ENCODE peak calls at places on chromosomes 5 and 9, in four cellular contexts. Y is CD8-positive, alpha-beta T cell; W is prostate gland; I is choroid plexus epithelial cell. N is an unnamed sample.

GRCh38 chr5:173302546-173303155 is 25.6 kb downstream of the STC2 start:
- DNase-seq in Y (no peak), W (no peak), I (peak), N (no peak)

GRCh38 chr5:72955143-72955767 is 586 bp upstream of the FCHO2 start:
- DNase-seq in Y (no peak), W (no peak), I (peak), N (peak)

GRCh38 chr5:172438304-172438652 is 16.0 kb downstream of the SH3PXD2B start:
- DNase-seq in Y (no peak), W (no peak), I (no peak), N (no peak)

GRCh38 chr5:72244862-72245371 is 75.1 kb downstream of the MRPS27 start:
- DNase-seq in Y (no peak), W (no peak), I (peak), N (no peak)

GRCh38 chr5:146744358-146744757 is 134.2 kb downstream of the PPP2R2B start:
- DNase-seq in Y (no peak), W (no peak), I (peak), N (no peak)

GRCh38 chr5:153222956-153223355 is 267.5 kb upstream of the GRIA1 start:
- DNase-seq in Y (no peak), W (no peak), I (peak), N (no peak)

GRCh38 chr5:132419517-132420468 is 50.3 kb downstream of the SLC22A5 start:
- DNase-seq in Y (peak), W (peak), I (peak), N (peak)

GRCh38 chr9:112473986-112474385 is 12.6 kb upstream of the KIAA1958 start:
- DNase-seq in Y (no peak), W (no peak), I (no peak), N (no peak)

GRCh38 chr9:95087659-95088242 is 229.8 kb downstream of the FANCC start:
- DNase-seq in Y (no peak), W (no peak), I (peak), N (no peak)

GRCh38 chr9:12666813-12667212 is 26.4 kb upstream of the TYRP1 start:
- DNase-seq in Y (no peak), W (no peak), I (no peak), N (no peak)

GRCh38 chr9:133715295-133715865 is 22.8 kb downstream of the SARDH start:
- DNase-seq in Y (no peak), W (no peak), I (peak), N (no peak)

GRCh38 chr5:166926098-166926497 is 1365.3 kb upstream of the WWC1 start:
- DNase-seq in Y (no peak), W (no peak), I (no peak), N (no peak)

GRCh38 chr5:10885026-10885425 is 124.0 kb upstream of the DAP start:
- DNase-seq in Y (no peak), W (no peak), I (peak), N (no peak)

GRCh38 chr9:88534456-88535225 is at the start of gene NXNL2:
- DNase-seq in Y (no peak), W (peak), I (peak), N (peak)

GRCh38 chr9:113307401-113307975 is 4.3 kb upstream of the RNF183 start:
- DNase-seq in Y (no peak), W (no peak), I (no peak), N (no peak)

GRCh38 chr9:129487658-129488483 is 133.0 kb downstream of the C9orf50 start:
- DNase-seq in Y (peak), W (no peak), I (peak), N (no peak)

GRCh38 chr9:98117984-98118639 is 910 bp downstream of the TRIM14 start:
- DNase-seq in Y (peak), W (peak), I (peak), N (no peak)

GRCh38 chr5:13567819-13568218 is 376.7 kb downstream of the DNAH5 start:
- DNase-seq in Y (no peak), W (no peak), I (peak), N (peak)

GRCh38 chr5:127664082-127664481 is 15.2 kb downstream of the CTXN3 start:
- DNase-seq in Y (no peak), W (no peak), I (no peak), N (no peak)

GRCh38 chr5:142845954-142846398 is 75.8 kb downstream of the ARHGAP26 start:
- DNase-seq in Y (no peak), W (no peak), I (no peak), N (no peak)

GRCh38 chr5:77864997-77865396 is 88.9 kb upstream of the TBCA start:
- DNase-seq in Y (no peak), W (no peak), I (no peak), N (no peak)

GRCh38 chr9:93059097-93059959 is 827 bp downstream of the SUSD3 start:
- DNase-seq in Y (no peak), W (no peak), I (no peak), N (no peak)

GRCh38 chr5:72066658-72067057 is 40.6 kb upstream of the MAP1B start:
- DNase-seq in Y (no peak), W (no peak), I (peak), N (peak)

GRCh38 chr5:108930107-108930506 is 182.4 kb downstream of the FER start:
- DNase-seq in Y (no peak), W (no peak), I (no peak), N (no peak)

GRCh38 chr9:1939926-1940368 is 75.2 kb upstream of the SMARCA2 start:
- DNase-seq in Y (peak), W (no peak), I (peak), N (no peak)

GRCh38 chr9:504921-505821 is 290.5 kb downstream of the DOCK8 start:
- DNase-seq in Y (peak), W (peak), I (peak), N (no peak)

GRCh38 chr5:139903805-139904565 is 108.4 kb downstream of the PSD2 start:
- DNase-seq in Y (no peak), W (peak), I (no peak), N (no peak)
- TF ChIP-seq CTCF in Y (no peak), W (no peak), I (no peak), N (no peak)

GRCh38 chr9:127925959-127926949 is 4.3 kb downstream of the PIP5KL1 start:
- DNase-seq in Y (peak), W (no peak), I (no peak), N (no peak)
- H3K4me3 ChIP-seq in Y (peak), W (peak), I (no peak), N (peak)

GRCh38 chr9:9499546-9499945 is 1113.3 kb downstream of the PTPRD start:
- DNase-seq in Y (no peak), W (no peak), I (no peak), N (peak)
- TF ChIP-seq CTCF in Y (no peak), W (no peak), I (no peak), N (peak)

DNA sequence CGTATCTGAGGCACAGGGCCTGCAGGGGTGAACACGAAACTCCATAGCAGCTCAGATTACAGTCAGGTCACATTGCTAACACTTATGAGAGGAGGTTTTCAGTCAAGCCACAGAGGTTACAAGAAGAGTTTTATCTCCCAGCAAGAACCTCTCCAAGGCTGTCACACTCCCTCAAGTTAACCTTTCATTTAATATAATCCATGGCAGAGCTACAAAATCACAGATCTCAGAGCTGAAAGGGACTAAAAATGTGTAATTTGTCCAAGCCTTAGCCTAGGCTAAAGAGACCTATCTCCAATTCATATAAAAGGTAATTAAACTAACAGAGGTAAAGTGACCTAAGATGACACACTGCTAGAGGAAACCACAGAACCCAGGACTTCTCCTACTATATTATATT is 57.2 kb downstream of the MLANA start:
- DNase-seq in Y (no peak), W (no peak), I (peak), N (no peak)
- H3K4me3 ChIP-seq in Y (no peak), W (no peak), I (no peak), N (no peak)

DNA sequence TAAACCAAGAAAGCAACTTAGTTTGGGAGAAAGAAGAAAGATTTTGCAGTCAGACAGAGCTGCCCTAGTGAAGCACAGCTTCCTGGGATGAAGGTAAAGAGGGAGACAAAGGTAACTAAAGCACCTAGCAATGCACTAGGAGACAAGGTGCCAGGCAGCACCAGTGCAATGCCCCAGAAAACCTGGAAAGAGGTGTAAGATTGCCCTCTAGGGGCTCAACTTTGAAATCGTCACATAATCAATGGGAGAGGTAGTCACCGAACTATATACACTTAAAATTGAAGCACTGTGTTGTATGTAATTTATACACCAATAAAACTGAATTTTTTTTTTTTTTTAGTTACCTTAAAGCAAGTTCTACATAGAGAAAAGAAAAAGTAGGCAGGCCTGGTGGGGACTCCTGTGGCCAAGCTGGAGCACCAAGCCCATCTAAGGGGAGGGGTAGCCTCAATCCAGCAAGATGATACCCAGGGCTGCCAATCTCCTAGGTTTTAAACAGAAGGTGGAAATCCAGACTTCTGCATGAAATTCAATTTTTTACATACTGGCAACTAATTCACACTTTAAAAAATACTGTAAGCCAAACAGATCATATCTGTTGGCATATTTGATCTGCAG is 48.2 kb downstream of the CDK5RAP2 start:
- DNase-seq in Y (no peak), W (no peak), I (peak), N (peak)
- TF ChIP-seq CTCF in Y (no peak), W (peak), I (peak), N (peak)

DNA sequence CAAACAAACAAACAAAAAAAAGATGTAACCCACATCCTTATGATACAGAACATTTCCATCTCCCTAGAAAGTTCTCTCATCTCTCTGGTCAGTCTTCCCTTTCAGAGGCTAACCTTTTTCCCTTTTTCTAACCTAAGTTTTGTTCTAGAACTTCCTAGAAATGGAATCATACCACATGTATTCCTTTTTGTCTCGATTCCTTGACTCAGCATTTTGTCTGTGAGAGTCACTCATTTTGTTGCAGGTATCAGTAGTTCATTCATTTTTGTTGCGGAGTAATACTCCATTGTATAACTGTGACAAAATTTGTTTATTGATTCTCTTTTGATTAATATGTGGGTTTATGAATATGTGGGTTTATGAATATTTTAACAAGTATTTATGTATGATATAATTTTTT is 400.0 kb upstream of the PDE4D start:
- DNase-seq in Y (no peak), W (no peak), I (no peak), N (no peak)
- H3K4me3 ChIP-seq in Y (no peak), W (no peak), I (no peak), N (no peak)

GRCh38 chr5:6370580-6370979 is 7.8 kb downstream of the MED10 start:
- DNase-seq in Y (no peak), W (no peak), I (no peak), N (no peak)
- TF ChIP-seq CTCF in Y (no peak), W (no peak), I (no peak), N (no peak)

GRCh38 chr5:56050566-56051292 is 56.0 kb upstream of the IL6ST start:
- DNase-seq in Y (no peak), W (no peak), I (no peak), N (no peak)
- H3K4me3 ChIP-seq in Y (peak), W (no peak), I (no peak), N (no peak)

GRCh38 chr9:134943411-134943810 is 25.7 kb upstream of the FCN1 start:
- DNase-seq in Y (no peak), W (no peak), I (no peak), N (no peak)

GRCh38 chr9:134942011-134942410 is 24.3 kb upstream of the FCN1 start:
- DNase-seq in Y (no peak), W (no peak), I (no peak), N (no peak)

GRCh38 chr9:134944351-134944802 is 26.7 kb upstream of the FCN1 start:
- DNase-seq in Y (no peak), W (no peak), I (peak), N (no peak)

GRCh38 chr9:134943836-134944235 is 26.1 kb upstream of the FCN1 start:
- DNase-seq in Y (no peak), W (no peak), I (no peak), N (no peak)

GRCh38 chr9:134942421-134943119 is 24.9 kb upstream of the FCN1 start:
- DNase-seq in Y (no peak), W (no peak), I (peak), N (no peak)
- TF ChIP-seq CTCF in Y (no peak), W (no peak), I (no peak), N (no peak)

N was measured in retinal pigment epithelial cell.